ENCODE peak calls at places on chromosomes 4 and X, in eight cellular contexts. One of them, this sample, is unnamed. For H3K27me3, the result is how much of the 10 kb centered on the place peaks cover.

GRCh38 chr4:122632396-122633143 is 11.7 kb upstream of the IL21 start:
- DNase-seq in upper lobe of right lung: no peak
- DNase-seq in dorsolateral prefrontal cortex: no peak
- DNase-seq in cardiac muscle cell: peak
- DNase-seq in PC-3: no peak
- DNase-seq in pancreas: no peak
- DNase-seq in mesendoderm: no peak
- DNase-seq in tibial artery: no peak
- DNase-seq in this sample: no peak

GRCh38 chr4:1174941-1175634 is 2.7 kb upstream of the SPON2 start:
- DNase-seq in upper lobe of right lung: no peak
- DNase-seq in dorsolateral prefrontal cortex: no peak
- DNase-seq in cardiac muscle cell: no peak
- DNase-seq in PC-3: no peak
- DNase-seq in pancreas: peak
- DNase-seq in mesendoderm: no peak
- DNase-seq in tibial artery: peak
- DNase-seq in this sample: no peak

GRCh38 chrX:139924069-139924695 is 8.7 kb downstream of the ATP11C start:
- DNase-seq in upper lobe of right lung: no peak
- DNase-seq in dorsolateral prefrontal cortex: no peak
- DNase-seq in cardiac muscle cell: peak
- DNase-seq in PC-3: no peak
- DNase-seq in pancreas: no peak
- DNase-seq in mesendoderm: no peak
- DNase-seq in tibial artery: no peak
- DNase-seq in this sample: no peak

GRCh38 chrX:130091976-130092522 is 18.2 kb downstream of the ELF4 start:
- DNase-seq in upper lobe of right lung: peak
- DNase-seq in dorsolateral prefrontal cortex: no peak
- DNase-seq in cardiac muscle cell: no peak
- DNase-seq in PC-3: no peak
- DNase-seq in pancreas: no peak
- DNase-seq in mesendoderm: peak
- DNase-seq in tibial artery: no peak
- DNase-seq in this sample: no peak

GRCh38 chr4:132316738-132317137 is 832.4 kb upstream of the PCDH10 start:
- DNase-seq in upper lobe of right lung: no peak
- DNase-seq in dorsolateral prefrontal cortex: no peak
- DNase-seq in cardiac muscle cell: no peak
- DNase-seq in PC-3: no peak
- DNase-seq in pancreas: no peak
- DNase-seq in mesendoderm: no peak
- DNase-seq in tibial artery: no peak
- DNase-seq in this sample: no peak

GRCh38 chr4:7769936-7770674 is 169.6 kb downstream of the AFAP1 start:
- DNase-seq in upper lobe of right lung: peak
- DNase-seq in dorsolateral prefrontal cortex: no peak
- DNase-seq in cardiac muscle cell: peak
- DNase-seq in PC-3: peak
- DNase-seq in pancreas: no peak
- DNase-seq in mesendoderm: peak
- DNase-seq in tibial artery: peak
- DNase-seq in this sample: peak

GRCh38 chr4:41569957-41570356 is 32.0 kb downstream of the LIMCH1 start:
- DNase-seq in upper lobe of right lung: no peak
- DNase-seq in dorsolateral prefrontal cortex: no peak
- DNase-seq in cardiac muscle cell: no peak
- DNase-seq in PC-3: no peak
- DNase-seq in pancreas: no peak
- DNase-seq in mesendoderm: no peak
- DNase-seq in tibial artery: peak
- DNase-seq in this sample: no peak

GRCh38 chrX:23883737-23884354 is 23.9 kb downstream of the APOO start:
- DNase-seq in upper lobe of right lung: no peak
- DNase-seq in dorsolateral prefrontal cortex: no peak
- DNase-seq in cardiac muscle cell: peak
- DNase-seq in PC-3: peak
- DNase-seq in pancreas: no peak
- DNase-seq in mesendoderm: peak
- DNase-seq in tibial artery: no peak
- DNase-seq in this sample: no peak

GRCh38 chr4:26151615-26152014 is 169.2 kb upstream of the RBPJ start:
- DNase-seq in upper lobe of right lung: no peak
- DNase-seq in dorsolateral prefrontal cortex: no peak
- DNase-seq in cardiac muscle cell: peak
- DNase-seq in PC-3: peak
- DNase-seq in pancreas: no peak
- DNase-seq in mesendoderm: no peak
- DNase-seq in tibial artery: no peak
- DNase-seq in this sample: no peak

GRCh38 chrX:134599173-134599914 is 58.9 kb downstream of the PLAC1 start:
- DNase-seq in upper lobe of right lung: no peak
- DNase-seq in dorsolateral prefrontal cortex: no peak
- DNase-seq in cardiac muscle cell: peak
- DNase-seq in PC-3: no peak
- DNase-seq in pancreas: no peak
- DNase-seq in mesendoderm: no peak
- DNase-seq in tibial artery: peak
- DNase-seq in this sample: no peak

GRCh38 chr4:65668201-65669007 is 1.9 kb downstream of the EPHA5 start:
- DNase-seq in upper lobe of right lung: peak
- DNase-seq in dorsolateral prefrontal cortex: peak
- DNase-seq in cardiac muscle cell: no peak
- DNase-seq in PC-3: peak
- DNase-seq in pancreas: peak
- DNase-seq in mesendoderm: peak
- DNase-seq in tibial artery: peak
- DNase-seq in this sample: no peak

GRCh38 chr4:78032446-78032845 is 24.7 kb upstream of the FRAS1 start:
- DNase-seq in upper lobe of right lung: no peak
- DNase-seq in dorsolateral prefrontal cortex: no peak
- DNase-seq in cardiac muscle cell: no peak
- DNase-seq in PC-3: no peak
- DNase-seq in pancreas: no peak
- DNase-seq in mesendoderm: peak
- DNase-seq in tibial artery: no peak
- DNase-seq in this sample: no peak

GRCh38 chr4:13493793-13494192 is 9.7 kb upstream of the RAB28 start:
- DNase-seq in upper lobe of right lung: no peak
- DNase-seq in dorsolateral prefrontal cortex: no peak
- DNase-seq in cardiac muscle cell: no peak
- DNase-seq in PC-3: no peak
- DNase-seq in pancreas: no peak
- DNase-seq in mesendoderm: no peak
- DNase-seq in tibial artery: no peak
- DNase-seq in this sample: no peak

GRCh38 chrX:108020631-108021030 is 24.2 kb upstream of the VSIG1 start:
- DNase-seq in upper lobe of right lung: no peak
- DNase-seq in dorsolateral prefrontal cortex: no peak
- DNase-seq in cardiac muscle cell: peak
- DNase-seq in PC-3: peak
- DNase-seq in pancreas: no peak
- DNase-seq in mesendoderm: peak
- DNase-seq in tibial artery: no peak
- DNase-seq in this sample: peak

GRCh38 chrX:72305286-72306084 is at the start of gene CITED1:
- DNase-seq in upper lobe of right lung: no peak
- DNase-seq in dorsolateral prefrontal cortex: no peak
- DNase-seq in cardiac muscle cell: no peak
- DNase-seq in PC-3: no peak
- DNase-seq in pancreas: peak
- DNase-seq in mesendoderm: peak
- DNase-seq in tibial artery: peak
- DNase-seq in this sample: peak

GRCh38 chr4:98522603-98523395 is 135.6 kb downstream of the TSPAN5 start:
- DNase-seq in upper lobe of right lung: no peak
- DNase-seq in dorsolateral prefrontal cortex: no peak
- DNase-seq in cardiac muscle cell: peak
- DNase-seq in PC-3: peak
- DNase-seq in pancreas: no peak
- DNase-seq in mesendoderm: no peak
- DNase-seq in tibial artery: no peak
- DNase-seq in this sample: peak

GRCh38 chr4:25787891-25788331 is 74.9 kb downstream of the SEL1L3 start:
- DNase-seq in upper lobe of right lung: peak
- DNase-seq in dorsolateral prefrontal cortex: no peak
- DNase-seq in cardiac muscle cell: peak
- DNase-seq in PC-3: no peak
- DNase-seq in pancreas: no peak
- DNase-seq in mesendoderm: no peak
- DNase-seq in tibial artery: no peak
- DNase-seq in this sample: no peak

GRCh38 chr4:145530189-145530588 is 48.5 kb downstream of the SMAD1 start:
- DNase-seq in upper lobe of right lung: no peak
- DNase-seq in dorsolateral prefrontal cortex: no peak
- DNase-seq in cardiac muscle cell: no peak
- DNase-seq in PC-3: no peak
- DNase-seq in pancreas: no peak
- DNase-seq in mesendoderm: no peak
- DNase-seq in tibial artery: no peak
- DNase-seq in this sample: no peak
- H3K27me3 ChIP-seq in upper lobe of right lung: under half
- H3K27me3 ChIP-seq in dorsolateral prefrontal cortex: under half
- H3K27me3 ChIP-seq in cardiac muscle cell: under half
- H3K27me3 ChIP-seq in PC-3: under half
- H3K27me3 ChIP-seq in pancreas: under half
- H3K27me3 ChIP-seq in mesendoderm: under half
- H3K27me3 ChIP-seq in tibial artery: under half
- H3K27me3 ChIP-seq in this sample: under half

DNA sequence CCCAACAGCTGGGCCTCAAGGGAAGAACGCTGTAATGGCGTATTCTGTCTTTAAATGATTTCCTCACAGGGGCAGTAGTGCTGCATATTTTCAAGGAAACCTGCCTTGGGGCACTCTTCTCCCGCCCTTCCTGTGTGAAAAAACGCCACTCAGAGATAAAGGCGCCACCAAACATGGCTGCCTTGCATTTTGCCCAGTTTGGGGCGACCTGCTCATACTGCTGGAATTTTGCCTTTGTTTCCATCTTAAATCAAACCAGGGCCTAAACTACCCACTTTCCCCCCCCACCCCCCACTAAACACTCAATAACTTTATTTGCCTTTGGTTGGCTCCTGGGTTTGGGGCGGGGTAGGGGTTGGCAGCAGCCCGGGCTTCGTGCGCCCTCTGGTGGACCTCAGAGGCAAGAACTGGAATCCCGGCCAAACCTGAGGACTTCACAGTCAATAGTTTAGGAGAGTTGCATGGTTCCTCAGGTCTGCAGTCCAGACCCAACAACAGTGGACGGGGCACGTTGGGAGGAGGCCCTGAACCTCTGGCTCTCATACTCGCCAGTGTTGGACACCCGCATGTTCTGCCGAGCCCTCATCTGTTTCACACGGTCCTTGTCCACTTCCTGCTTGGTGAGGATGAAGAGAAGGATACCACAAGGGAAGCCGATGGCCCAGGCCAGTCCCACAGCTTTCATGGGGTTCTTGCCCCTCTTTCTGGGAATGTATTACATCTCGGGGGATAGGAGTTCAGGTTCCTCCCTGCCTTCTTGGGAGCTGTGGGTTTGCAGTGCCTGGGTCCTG is 220.1 kb upstream of the STK26 start:
- DNase-seq in upper lobe of right lung: no peak
- DNase-seq in dorsolateral prefrontal cortex: peak
- DNase-seq in cardiac muscle cell: no peak
- DNase-seq in PC-3: peak
- DNase-seq in pancreas: peak
- DNase-seq in mesendoderm: peak
- DNase-seq in tibial artery: no peak
- DNase-seq in this sample: no peak
- H3K4me3 ChIP-seq in upper lobe of right lung: no peak
- H3K4me3 ChIP-seq in dorsolateral prefrontal cortex: no peak
- H3K4me3 ChIP-seq in cardiac muscle cell: no peak
- H3K4me3 ChIP-seq in PC-3: peak
- H3K4me3 ChIP-seq in pancreas: no peak
- H3K4me3 ChIP-seq in mesendoderm: no peak
- H3K4me3 ChIP-seq in tibial artery: no peak
- H3K4me3 ChIP-seq in this sample: no peak

GRCh38 chr4:165873298-165874071 is 448 bp downstream of the TLL1 start:
- DNase-seq in upper lobe of right lung: peak
- DNase-seq in dorsolateral prefrontal cortex: no peak
- DNase-seq in cardiac muscle cell: peak
- DNase-seq in PC-3: peak
- DNase-seq in pancreas: peak
- DNase-seq in mesendoderm: peak
- DNase-seq in tibial artery: no peak
- DNase-seq in this sample: no peak
- H3K27me3 ChIP-seq in upper lobe of right lung: under half
- H3K27me3 ChIP-seq in dorsolateral prefrontal cortex: under half
- H3K27me3 ChIP-seq in cardiac muscle cell: half or more
- H3K27me3 ChIP-seq in PC-3: under half
- H3K27me3 ChIP-seq in pancreas: under half
- H3K27me3 ChIP-seq in mesendoderm: under half
- H3K27me3 ChIP-seq in tibial artery: under half
- H3K27me3 ChIP-seq in this sample: under half

DNA sequence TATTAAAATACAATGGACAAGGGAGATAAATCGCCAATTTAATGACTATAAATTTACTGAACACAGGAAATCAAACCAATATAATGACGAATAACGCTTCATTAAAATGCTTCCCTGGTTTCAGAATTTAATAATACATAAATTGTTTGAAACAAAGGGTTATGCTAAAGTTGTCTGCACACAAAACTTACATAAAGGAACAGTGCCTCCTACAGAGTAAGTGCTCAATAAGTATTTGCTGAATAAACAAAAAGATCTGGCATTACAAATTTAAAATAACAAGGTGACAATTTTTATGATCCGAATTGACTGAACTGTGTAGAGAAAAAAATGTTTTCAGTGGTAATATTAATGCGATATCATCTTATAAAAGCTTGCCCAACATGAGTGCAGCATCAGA is 69.6 kb downstream of the NOCT start:
- DNase-seq in upper lobe of right lung: no peak
- DNase-seq in dorsolateral prefrontal cortex: no peak
- DNase-seq in cardiac muscle cell: peak
- DNase-seq in PC-3: peak
- DNase-seq in pancreas: no peak
- DNase-seq in mesendoderm: no peak
- DNase-seq in tibial artery: no peak
- DNase-seq in this sample: no peak
- H3K4me3 ChIP-seq in upper lobe of right lung: peak
- H3K4me3 ChIP-seq in dorsolateral prefrontal cortex: no peak
- H3K4me3 ChIP-seq in cardiac muscle cell: peak
- H3K4me3 ChIP-seq in PC-3: peak
- H3K4me3 ChIP-seq in pancreas: no peak
- H3K4me3 ChIP-seq in mesendoderm: no peak
- H3K4me3 ChIP-seq in tibial artery: peak
- H3K4me3 ChIP-seq in this sample: peak

DNA sequence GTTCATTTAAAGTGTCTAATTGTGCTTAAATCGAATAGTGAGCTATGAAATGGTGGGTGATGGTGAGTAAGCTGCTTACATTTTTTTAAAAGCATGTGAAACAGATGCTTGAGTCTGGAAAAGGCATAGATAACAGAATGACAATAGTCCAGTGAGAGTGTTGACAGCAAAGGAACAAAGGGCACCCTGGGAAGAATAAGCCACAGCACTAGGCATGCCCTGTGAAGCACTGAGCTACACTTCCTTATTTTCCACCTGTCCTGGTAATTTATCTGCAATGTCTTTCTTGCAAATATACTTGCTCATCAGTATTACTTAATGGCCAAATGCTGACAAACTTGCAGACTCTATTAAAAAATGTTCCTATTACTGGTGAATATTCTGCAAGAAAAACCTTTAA is 168.7 kb downstream of the PRDM5 start:
- DNase-seq in upper lobe of right lung: no peak
- DNase-seq in dorsolateral prefrontal cortex: no peak
- DNase-seq in cardiac muscle cell: peak
- DNase-seq in PC-3: no peak
- DNase-seq in pancreas: no peak
- DNase-seq in mesendoderm: peak
- DNase-seq in tibial artery: no peak
- DNase-seq in this sample: no peak
- H3K27me3 ChIP-seq in upper lobe of right lung: under half
- H3K27me3 ChIP-seq in dorsolateral prefrontal cortex: under half
- H3K27me3 ChIP-seq in cardiac muscle cell: under half
- H3K27me3 ChIP-seq in PC-3: under half
- H3K27me3 ChIP-seq in pancreas: under half
- H3K27me3 ChIP-seq in mesendoderm: under half
- H3K27me3 ChIP-seq in tibial artery: under half
- H3K27me3 ChIP-seq in this sample: under half